ENCODE peak calls at places on chromosomes 3 and 15, in ten cellular contexts. O, T, L, N, F, V, P, Q, M and E are unnamed samples.

GRCh38 chr15:101539930-101540329 is 50.4 kb upstream of the PCSK6 start:
- DNase-seq in V (no peak), F (no peak), P (no peak), Q (no peak), N (no peak), T (no peak), O (no peak), L (no peak), M (no peak), E (no peak)

GRCh38 chr3:45106874-45107273 is 39.3 kb downstream of the CDCP1 start:
- DNase-seq in N (no peak), F (no peak), V (no peak), L (no peak), O (no peak), T (peak), M (no peak), P (no peak), Q (no peak), E (no peak)

GRCh38 chr3:70740872-70741271 is 428.4 kb upstream of the MDFIC2 start:
- DNase-seq in V (no peak), L (no peak), Q (no peak), N (no peak), O (no peak), P (no peak), T (no peak), F (no peak), M (no peak), E (no peak)

GRCh38 chr3:169264711-169265110 is 398.8 kb downstream of the MECOM start:
- DNase-seq in M (no peak), V (no peak), N (no peak), T (no peak), O (no peak), F (no peak), Q (no peak), P (peak), L (no peak), E (no peak)

GRCh38 chr3:127478922-127479321 is 111.6 kb downstream of the TPRA1 start:
- DNase-seq in T (no peak), O (no peak), P (no peak), M (peak), F (no peak), N (no peak), L (no peak), V (peak), Q (no peak), E (no peak)

GRCh38 chr3:54999801-55000200 is 71.9 kb upstream of the LRTM1 start:
- DNase-seq in V (no peak), N (no peak), M (no peak), F (no peak), O (no peak), T (no peak), P (no peak), L (no peak), Q (no peak), E (no peak)

GRCh38 chr15:63915888-63916731 is 82.4 kb upstream of the HERC1 start:
- DNase-seq in P (no peak), T (peak), V (no peak), F (no peak), N (peak), M (no peak), L (no peak), O (peak), Q (no peak), E (no peak)

GRCh38 chr3:107085261-107085660 is 292.0 kb upstream of the CCDC54 start:
- DNase-seq in F (no peak), O (no peak), P (no peak), T (no peak), N (no peak), M (no peak), V (no peak), L (no peak), Q (no peak), E (no peak)

GRCh38 chr3:22231061-22231460 is 480.1 kb upstream of the ZNF385D start:
- DNase-seq in F (no peak), V (no peak), Q (no peak), T (no peak), M (no peak), O (no peak), L (no peak), N (no peak), P (no peak), E (no peak)

GRCh38 chr3:152252750-152253149 is 16.0 kb upstream of the MBNL1 start:
- DNase-seq in M (no peak), Q (no peak), N (no peak), F (no peak), P (no peak), O (no peak), L (no peak), V (no peak), T (no peak), E (no peak)

GRCh38 chr3:144556392-144556791 is 584.8 kb downstream of the DIPK2A start:
- DNase-seq in M (no peak), P (no peak), O (no peak), T (peak), L (no peak), F (no peak), V (no peak), Q (no peak), N (no peak), E (no peak)

GRCh38 chr3:153959321-153959717 is 161.9 kb upstream of the ARHGEF26 start:
- DNase-seq in P (no peak), T (no peak), F (no peak), N (no peak), Q (no peak), V (no peak), M (no peak), L (no peak), O (no peak), E (no peak)

GRCh38 chr3:19898725-19899124 is 35.3 kb downstream of the EFHB start:
- DNase-seq in V (no peak), N (no peak), F (no peak), P (no peak), L (no peak), M (no peak), O (no peak), T (no peak), Q (no peak), E (no peak)

GRCh38 chr3:56887402-56888025 is 85.8 kb upstream of the ARHGEF3 start:
- DNase-seq in V (no peak), Q (no peak), M (no peak), N (no peak), L (no peak), T (no peak), O (no peak), F (peak), P (no peak), E (no peak)